ENCODE peak calls at places on chromosomes 4 and X, in four cellular contexts. One of them, this sample, is unnamed.

GRCh38 chr4:101284546-101284945 is 62.8 kb downstream of the PPP3CA start:
- ATAC-seq in HepG2: no peak
- ATAC-seq in upper lobe of left lung: no peak
- ATAC-seq in K562: no peak
- ATAC-seq in this sample: no peak

GRCh38 chr4:173490256-173490655 is 39.8 kb downstream of the HAND2 start:
- ATAC-seq in HepG2: no peak
- ATAC-seq in upper lobe of left lung: no peak
- ATAC-seq in K562: no peak
- ATAC-seq in this sample: no peak

GRCh38 chr4:73707918-73708577 is 32.3 kb upstream of the CXCL8 start:
- ATAC-seq in HepG2: no peak
- ATAC-seq in upper lobe of left lung: no peak
- ATAC-seq in K562: peak; percentile 76
- ATAC-seq in this sample: no peak

GRCh38 chr4:99507762-99508161 is 3.1 kb upstream of the C4orf17 start:
- ATAC-seq in HepG2: no peak
- ATAC-seq in upper lobe of left lung: no peak
- ATAC-seq in K562: no peak
- ATAC-seq in this sample: no peak

GRCh38 chr4:181224826-181225225 is 1018.4 kb upstream of the TENM3 start:
- ATAC-seq in HepG2: no peak
- ATAC-seq in upper lobe of left lung: no peak
- ATAC-seq in K562: no peak
- ATAC-seq in this sample: no peak

GRCh38 chr4:56410247-56410646 is 23.0 kb upstream of the AASDH start:
- ATAC-seq in HepG2: peak; percentile 95
- ATAC-seq in upper lobe of left lung: peak; percentile 82
- ATAC-seq in K562: peak; percentile 70
- ATAC-seq in this sample: peak; percentile 95

GRCh38 chrX:14409341-14409740 is 120.0 kb upstream of the GLRA2 start:
- ATAC-seq in HepG2: peak; percentile 67
- ATAC-seq in upper lobe of left lung: no peak
- ATAC-seq in K562: no peak
- ATAC-seq in this sample: no peak

GRCh38 chr4:139935911-139936310 is 218.1 kb downstream of the MAML3 start:
- ATAC-seq in HepG2: no peak
- ATAC-seq in upper lobe of left lung: no peak
- ATAC-seq in K562: no peak
- ATAC-seq in this sample: no peak

GRCh38 chr4:98722000-98722399 is 63.6 kb upstream of the TSPAN5 start:
- ATAC-seq in HepG2: no peak
- ATAC-seq in upper lobe of left lung: no peak
- ATAC-seq in K562: no peak
- ATAC-seq in this sample: no peak

GRCh38 chr4:73187325-73187724 is 71.3 kb downstream of the ANKRD17 start:
- ATAC-seq in HepG2: no peak
- ATAC-seq in upper lobe of left lung: no peak
- ATAC-seq in K562: peak; percentile 83
- ATAC-seq in this sample: no peak

GRCh38 chr4:1873776-1874175 is 2.6 kb downstream of the NSD2 start:
- ATAC-seq in HepG2: no peak
- ATAC-seq in upper lobe of left lung: peak; percentile 27
- ATAC-seq in K562: no peak
- ATAC-seq in this sample: no peak

GRCh38 chr4:142358656-142359055 is 487.4 kb downstream of the INPP4B start:
- ATAC-seq in HepG2: no peak
- ATAC-seq in upper lobe of left lung: no peak
- ATAC-seq in K562: no peak
- ATAC-seq in this sample: no peak

GRCh38 chrX:49910344-49910743 is 12.1 kb upstream of the CLCN5 start:
- ATAC-seq in HepG2: no peak
- ATAC-seq in upper lobe of left lung: peak; percentile 49
- ATAC-seq in K562: no peak
- ATAC-seq in this sample: no peak

GRCh38 chr4:1763550-1764080 is 29.5 kb upstream of the FGFR3 start:
- ATAC-seq in HepG2: peak; percentile 14
- ATAC-seq in upper lobe of left lung: no peak
- ATAC-seq in K562: peak; percentile 83
- ATAC-seq in this sample: peak; percentile 44

GRCh38 chr4:3375688-3376087 is 66.1 kb upstream of the HGFAC start:
- ATAC-seq in HepG2: no peak
- ATAC-seq in upper lobe of left lung: no peak
- ATAC-seq in K562: no peak
- ATAC-seq in this sample: no peak

GRCh38 chrX:104013158-104013557 is 350 bp downstream of the H2BW1 start:
- ATAC-seq in HepG2: no peak
- ATAC-seq in upper lobe of left lung: no peak
- ATAC-seq in K562: no peak
- ATAC-seq in this sample: no peak

GRCh38 chr4:86909945-86910344 is 17.7 kb upstream of the C4orf36 start:
- ATAC-seq in HepG2: no peak
- ATAC-seq in upper lobe of left lung: no peak
- ATAC-seq in K562: peak; percentile 39
- ATAC-seq in this sample: no peak

GRCh38 chrX:136629084-136629750 is 18.7 kb upstream of the CD40LG start:
- ATAC-seq in HepG2: no peak
- ATAC-seq in upper lobe of left lung: no peak
- ATAC-seq in K562: no peak
- ATAC-seq in this sample: no peak

GRCh38 chrX:130981836-130982235 is 76.3 kb upstream of the ARHGAP36 start:
- ATAC-seq in HepG2: no peak
- ATAC-seq in upper lobe of left lung: no peak
- ATAC-seq in K562: no peak
- ATAC-seq in this sample: no peak

GRCh38 chr4:90441770-90442169 is 314.6 kb downstream of the CCSER1 start:
- ATAC-seq in HepG2: no peak
- ATAC-seq in upper lobe of left lung: no peak
- ATAC-seq in K562: no peak
- ATAC-seq in this sample: no peak

GRCh38 chrX:19627533-19627932 is 112.2 kb upstream of the MAP3K15 start:
- ATAC-seq in HepG2: no peak
- ATAC-seq in upper lobe of left lung: no peak
- ATAC-seq in K562: no peak
- ATAC-seq in this sample: no peak

GRCh38 chr4:73170518-73171198 is 87.9 kb downstream of the ANKRD17 start:
- ATAC-seq in HepG2: peak; percentile 25
- ATAC-seq in upper lobe of left lung: no peak
- ATAC-seq in K562: no peak
- ATAC-seq in this sample: no peak

GRCh38 chrX:139126493-139126892 is 404.0 kb upstream of the F9 start:
- ATAC-seq in HepG2: peak; percentile 86
- ATAC-seq in upper lobe of left lung: peak; percentile 81
- ATAC-seq in K562: peak; percentile 100
- ATAC-seq in this sample: no peak

GRCh38 chr4:84971319-84971932 is 4.9 kb upstream of the WDFY3 start:
- ATAC-seq in HepG2: peak; percentile 29
- ATAC-seq in upper lobe of left lung: peak; percentile 28
- ATAC-seq in K562: peak; percentile 55
- ATAC-seq in this sample: no peak
- TF ChIP-seq POLR2AphosphoS5 in HepG2: no peak
- TF ChIP-seq POLR2AphosphoS5 in upper lobe of left lung: no peak
- TF ChIP-seq POLR2AphosphoS5 in K562: no peak
- TF ChIP-seq POLR2AphosphoS5 in this sample: no peak

GRCh38 chr4:8239226-8239625 is 30.3 kb upstream of the HTRA3 start:
- ATAC-seq in HepG2: no peak
- ATAC-seq in upper lobe of left lung: no peak
- ATAC-seq in K562: no peak
- ATAC-seq in this sample: no peak

GRCh38 chr4:8241211-8241779 is 28.3 kb upstream of the HTRA3 start:
- ATAC-seq in HepG2: no peak
- ATAC-seq in upper lobe of left lung: no peak
- ATAC-seq in K562: no peak
- ATAC-seq in this sample: no peak

GRCh38 chr4:8239661-8240060 is 29.9 kb upstream of the HTRA3 start:
- ATAC-seq in HepG2: no peak
- ATAC-seq in upper lobe of left lung: no peak
- ATAC-seq in K562: no peak
- ATAC-seq in this sample: no peak

GRCh38 chr4:8241895-8242696 is 27.5 kb upstream of the HTRA3 start:
- ATAC-seq in HepG2: peak; percentile 72
- ATAC-seq in upper lobe of left lung: peak; percentile 77
- ATAC-seq in K562: peak; percentile 97
- ATAC-seq in this sample: peak; percentile 84

DNA sequence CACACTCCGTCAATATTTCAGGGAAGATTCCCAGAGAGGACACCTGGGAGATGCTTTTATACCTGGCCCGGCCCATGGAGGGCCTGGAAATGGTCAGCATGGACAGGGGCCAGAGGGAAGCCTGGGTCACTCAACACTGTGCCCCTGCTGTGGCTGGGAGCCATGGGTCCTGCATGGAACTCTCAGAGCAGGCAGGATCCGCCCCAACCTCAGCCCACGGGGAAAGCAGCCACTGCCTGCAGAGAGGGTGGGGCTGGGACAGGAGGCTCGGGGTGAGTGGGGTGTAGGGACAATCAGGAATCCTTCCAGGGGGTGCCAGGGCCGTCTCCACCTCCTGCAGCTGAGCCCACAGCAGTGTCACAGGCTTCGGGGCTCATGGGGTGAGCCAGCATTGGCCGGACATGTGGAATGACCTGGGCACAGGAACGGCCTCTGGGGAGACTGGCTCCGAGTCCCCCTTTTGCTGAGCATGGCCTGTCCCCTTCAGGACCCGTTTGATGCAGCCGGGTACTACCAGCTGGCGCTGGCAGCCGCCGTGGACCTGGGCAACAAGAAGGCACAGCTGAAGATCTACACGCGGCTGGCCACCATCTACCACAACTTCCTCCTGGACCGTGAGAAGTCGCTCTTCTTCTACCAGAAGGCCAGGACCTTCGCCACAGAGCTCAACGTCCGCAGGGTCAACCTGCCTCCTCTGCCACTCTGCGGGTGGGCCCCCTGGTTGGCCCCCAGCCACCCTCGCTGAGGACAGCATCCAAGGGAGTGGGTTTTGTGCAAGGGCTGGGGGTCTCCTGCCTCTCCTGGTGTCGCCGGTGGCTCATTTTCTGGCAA is 29.1 kb upstream of the HTRA3 start:
- ATAC-seq in HepG2: no peak
- ATAC-seq in upper lobe of left lung: no peak
- ATAC-seq in K562: no peak
- ATAC-seq in this sample: no peak
- H3K36me3 ChIP-seq in HepG2: peaks cover 32% of the 10 kb centered on the region
- H3K36me3 ChIP-seq in upper lobe of left lung: peaks cover 58% of the 10 kb centered on the region
- H3K36me3 ChIP-seq in K562: no peaks in the 10 kb centered on the region
- H3K36me3 ChIP-seq in this sample: no peaks in the 10 kb centered on the region

DNA sequence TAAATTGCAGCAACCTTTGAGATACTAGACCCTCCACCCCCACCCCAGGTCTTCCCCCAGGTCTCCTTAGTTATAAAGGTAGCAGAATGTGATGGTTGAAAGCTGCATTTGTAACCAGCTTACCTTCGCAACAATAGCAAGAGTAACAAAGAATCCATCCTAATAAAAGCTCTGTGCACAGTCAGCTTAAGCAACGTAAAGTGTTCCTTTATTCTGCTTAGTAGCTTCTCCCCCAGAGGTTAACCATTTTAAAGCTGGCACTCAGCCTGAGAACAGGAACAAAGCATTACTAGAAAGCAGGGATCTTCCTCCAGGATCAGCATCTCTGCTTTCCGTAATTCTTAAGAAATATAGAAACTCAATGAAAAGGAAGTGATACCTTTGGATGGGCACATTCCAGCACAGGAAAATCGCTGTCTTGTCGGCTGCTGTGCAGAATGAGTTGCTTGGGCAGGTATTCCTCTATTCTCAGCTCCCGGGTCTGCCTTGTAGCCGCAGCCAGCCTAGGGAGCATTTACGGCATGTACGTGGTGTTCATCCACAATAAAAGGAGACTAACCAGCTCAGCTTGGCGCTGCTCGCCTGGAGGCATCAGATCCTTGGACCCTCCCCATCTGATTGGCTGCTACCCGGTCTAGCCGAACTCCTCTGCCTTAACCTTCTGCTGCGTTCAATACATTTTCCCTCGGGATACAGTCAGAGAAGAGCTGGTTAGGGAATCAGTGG is 113.0 kb upstream of the TLR3 start:
- ATAC-seq in HepG2: no peak
- ATAC-seq in upper lobe of left lung: no peak
- ATAC-seq in K562: no peak
- ATAC-seq in this sample: no peak
- TF ChIP-seq EP300 in HepG2: no peak
- TF ChIP-seq EP300 in upper lobe of left lung: no peak
- TF ChIP-seq EP300 in K562: no peak
- TF ChIP-seq EP300 in this sample: no peak

GRCh38 chr4:151133311-151133710 is 33.9 kb downstream of the RPS3A start:
- ATAC-seq in HepG2: peak; percentile 62
- ATAC-seq in upper lobe of left lung: no peak
- ATAC-seq in K562: no peak
- ATAC-seq in this sample: no peak

DNA sequence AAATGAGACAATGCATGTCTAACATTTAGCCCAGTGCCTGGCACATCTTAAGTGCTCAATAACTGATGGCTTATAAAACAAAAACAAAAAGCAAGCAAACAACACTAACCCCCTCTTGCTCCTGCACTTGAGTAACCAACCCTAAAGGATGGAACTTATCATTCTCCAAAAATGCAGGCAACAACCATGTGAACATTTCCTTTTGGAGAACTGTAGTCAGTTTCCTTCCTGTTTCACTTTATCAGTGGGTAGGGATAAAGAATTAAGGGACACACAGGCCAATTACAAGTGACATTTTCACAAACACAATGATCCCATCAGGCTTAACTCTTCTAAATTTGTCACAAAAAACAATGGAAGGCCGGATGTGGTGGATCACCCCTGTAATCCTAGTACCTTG is 30.4 kb downstream of the RPS3A start:
- ATAC-seq in HepG2: no peak
- ATAC-seq in upper lobe of left lung: no peak
- ATAC-seq in K562: no peak
- ATAC-seq in this sample: no peak
- TF ChIP-seq POLR2AphosphoS5 in HepG2: no peak
- TF ChIP-seq POLR2AphosphoS5 in upper lobe of left lung: no peak
- TF ChIP-seq POLR2AphosphoS5 in K562: no peak
- TF ChIP-seq POLR2AphosphoS5 in this sample: no peak

DNA sequence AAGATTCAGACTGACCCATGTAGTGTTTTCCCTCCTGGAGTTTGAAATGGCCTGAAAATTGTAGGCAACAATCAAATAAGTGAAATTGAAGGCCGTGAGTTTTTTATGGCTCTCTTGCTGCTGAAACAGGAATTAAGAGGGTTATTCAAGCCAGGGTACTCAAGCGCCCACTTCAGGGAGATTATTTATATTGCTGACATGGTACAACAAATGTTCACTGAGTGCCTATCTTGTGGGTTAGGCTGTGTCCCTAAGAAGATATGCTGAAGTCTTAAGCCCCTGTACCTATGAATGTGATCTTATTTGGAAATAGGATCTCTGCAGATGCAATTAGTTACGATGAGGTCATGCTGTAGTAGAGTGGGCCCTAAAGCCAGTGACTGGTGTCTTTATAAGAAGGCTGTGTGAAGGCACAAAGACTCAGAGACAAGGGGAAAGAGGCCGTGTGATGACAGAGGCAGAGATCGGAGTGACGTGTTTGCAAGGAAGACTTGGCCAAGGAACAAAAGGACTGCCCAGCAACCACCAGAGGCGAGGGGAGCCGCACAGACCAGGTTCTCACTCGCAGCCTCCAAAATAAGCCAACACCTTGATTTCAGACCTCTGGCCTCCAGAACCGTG is 72.9 kb downstream of the MED28 start:
- ATAC-seq in HepG2: no peak
- ATAC-seq in upper lobe of left lung: no peak
- ATAC-seq in K562: no peak
- ATAC-seq in this sample: no peak
- H3K36me3 ChIP-seq in HepG2: no peaks in the 10 kb centered on the region
- H3K36me3 ChIP-seq in upper lobe of left lung: no peaks in the 10 kb centered on the region
- H3K36me3 ChIP-seq in K562: no peaks in the 10 kb centered on the region
- H3K36me3 ChIP-seq in this sample: no peaks in the 10 kb centered on the region

This sample was measured in gastroesophageal sphincter.